ENCODE peak calls at places on chromosomes 1 and 21, in nine cellular contexts. P is upper lobe of right lung, R is psoas muscle, C is BJ, Z is HFF-Myc, J is cardiac fibroblast, V is fibroblast of lung, X is neural crest cell, S is endothelial cell. A is an unnamed sample.

GRCh38 chr1:40980453-40981121 is 1.1 kb downstream of the CTPS1 start:
- DNase-seq in Z (no peak), X (peak), S (no peak), P (peak), V (peak), J (peak), C (no peak), R (no peak), A (peak)

GRCh38 chr1:56017336-56017735 is 562.0 kb downstream of the PLPP3 start:
- DNase-seq in J (peak), R (no peak), V (peak), C (no peak), P (no peak), S (no peak), Z (no peak), X (no peak), A (no peak)

GRCh38 chr1:55276671-55277376 is 61.7 kb upstream of the USP24 start:
- DNase-seq in V (no peak), R (peak), Z (no peak), X (no peak), P (no peak), J (peak), S (no peak), C (no peak), A (no peak)

GRCh38 chr1:85992756-85993155 is 163.8 kb downstream of the COL24A1 start:
- DNase-seq in P (no peak), X (no peak), V (peak), S (no peak), R (no peak), Z (peak), C (peak), J (peak), A (peak)

GRCh38 chr1:230425252-230426061 is 675 bp downstream of the PGBD5 start:
- DNase-seq in Z (no peak), R (no peak), S (peak), V (peak), P (no peak), J (no peak), X (peak), C (no peak), A (no peak)

GRCh38 chr1:43554444-43554992 is 23.8 kb downstream of the PTPRF start:
- DNase-seq in V (peak), R (no peak), J (peak), X (no peak), S (peak), P (no peak), C (no peak), Z (no peak), A (peak)

GRCh38 chr1:218394416-218394815 is 49.3 kb downstream of the TGFB2 start:
- DNase-seq in S (no peak), R (no peak), J (no peak), Z (no peak), V (peak), C (no peak), P (no peak), X (no peak), A (peak)

GRCh38 chr1:925532-926421 is 2.1 kb downstream of the SAMD11 start:
- DNase-seq in R (peak), Z (no peak), S (no peak), X (no peak), V (peak), J (no peak), C (no peak), P (no peak), A (peak)

GRCh38 chr1:8465692-8466091 is 147.8 kb downstream of the SLC45A1 start:
- DNase-seq in P (no peak), V (no peak), Z (no peak), J (no peak), C (no peak), X (no peak), S (no peak), R (no peak), A (no peak)

GRCh38 chr21:18603246-18603645 is 199.7 kb upstream of the TMPRSS15 start:
- DNase-seq in P (no peak), J (no peak), S (no peak), X (no peak), R (no peak), C (no peak), Z (no peak), V (no peak), A (no peak)

GRCh38 chr21:44549525-44550211 is 1.6 kb downstream of the KRTAP10-2 start:
- DNase-seq in C (no peak), Z (no peak), S (no peak), P (peak), X (no peak), R (no peak), V (no peak), J (no peak), A (no peak)

GRCh38 chr1:40014812-40015594 is 25.5 kb upstream of the CAP1 start:
- DNase-seq in Z (peak), S (no peak), P (no peak), X (no peak), V (peak), R (no peak), C (peak), J (peak), A (peak)

GRCh38 chr21:46515109-46515508 is 56.4 kb downstream of the DIP2A start:
- DNase-seq in S (no peak), R (peak), Z (no peak), X (no peak), C (no peak), P (no peak), J (peak), V (peak), A (peak)

GRCh38 chr1:171769754-171770153 is 11.7 kb upstream of the METTL13 start:
- DNase-seq in Z (no peak), S (no peak), J (no peak), C (no peak), V (no peak), R (no peak), X (no peak), P (no peak), A (no peak)

GRCh38 chr1:25944986-25945385 is 38.8 kb upstream of the STMN1 start:
- DNase-seq in S (no peak), V (no peak), J (peak), X (no peak), P (peak), R (no peak), Z (no peak), C (no peak), A (peak)

GRCh38 chr21:43825936-43826622 is 36.7 kb downstream of the RRP1 start:
- DNase-seq in X (no peak), Z (no peak), S (no peak), J (no peak), P (no peak), R (peak), C (no peak), V (peak), A (no peak)

GRCh38 chr1:95850798-95851197 is 616.8 kb downstream of the RWDD3 start:
- DNase-seq in X (no peak), J (no peak), V (no peak), C (no peak), P (no peak), S (no peak), Z (no peak), R (no peak), A (no peak)

GRCh38 chr1:39387452-39387851 is 104.0 kb upstream of the BMP8A start:
- DNase-seq in X (no peak), C (no peak), Z (peak), V (peak), R (no peak), S (no peak), J (peak), P (no peak), A (peak)

GRCh38 chr1:54289061-54289938 is 89.3 kb downstream of the MRPL37 start:
- DNase-seq in C (no peak), V (no peak), S (no peak), P (no peak), R (no peak), Z (no peak), X (no peak), J (no peak), A (no peak)

GRCh38 chr1:37471345-37472231 is 2.8 kb upstream of the ZC3H12A start:
- DNase-seq in C (no peak), S (no peak), V (peak), P (peak), J (peak), Z (no peak), R (peak), X (no peak), A (peak)

DNA sequence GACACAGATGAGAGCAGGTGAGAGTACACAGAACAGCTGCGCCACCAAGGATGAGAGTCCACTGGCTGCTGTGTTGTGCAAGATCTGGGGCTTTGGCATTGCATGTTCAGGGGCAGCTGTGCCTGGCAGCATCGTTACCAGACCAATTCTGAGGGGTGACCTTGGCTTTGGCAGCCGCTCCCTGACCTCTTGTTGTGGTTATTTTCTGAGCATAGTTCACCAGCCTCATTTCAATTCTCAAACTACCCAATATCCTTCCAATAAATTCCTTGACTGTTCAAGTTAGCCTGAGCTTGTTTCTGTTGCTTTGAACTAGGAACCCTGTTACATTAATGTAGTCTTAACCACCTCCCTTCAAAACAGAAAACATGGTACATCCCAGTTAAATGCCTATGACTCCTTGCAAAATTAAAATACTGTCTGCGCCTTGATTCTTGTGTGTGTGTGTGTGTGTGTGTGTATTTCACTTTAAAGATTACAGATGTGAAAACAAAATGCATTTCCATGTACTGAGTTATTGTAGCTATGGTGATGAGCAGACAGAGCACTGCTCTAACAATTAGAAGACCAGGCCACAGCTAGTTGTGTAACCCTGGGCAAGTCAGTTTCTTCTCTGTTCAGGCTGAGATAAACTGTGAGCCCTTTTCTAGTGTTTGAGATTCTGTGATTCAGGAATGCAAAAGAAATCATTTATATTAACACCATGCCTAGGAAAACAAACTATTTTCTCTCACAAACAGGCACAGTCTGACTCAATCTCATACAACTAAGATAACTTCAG is 106.2 kb upstream of the GUCA2B start:
- DNase-seq in X (no peak), S (no peak), C (no peak), P (no peak), R (peak), J (no peak), Z (no peak), V (no peak), A (peak)
- TF ChIP-seq CTCF in X (no peak), S (no peak), C (no peak), P (no peak), R (no peak), J (no peak), Z (no peak), V (no peak), A (no peak)

DNA sequence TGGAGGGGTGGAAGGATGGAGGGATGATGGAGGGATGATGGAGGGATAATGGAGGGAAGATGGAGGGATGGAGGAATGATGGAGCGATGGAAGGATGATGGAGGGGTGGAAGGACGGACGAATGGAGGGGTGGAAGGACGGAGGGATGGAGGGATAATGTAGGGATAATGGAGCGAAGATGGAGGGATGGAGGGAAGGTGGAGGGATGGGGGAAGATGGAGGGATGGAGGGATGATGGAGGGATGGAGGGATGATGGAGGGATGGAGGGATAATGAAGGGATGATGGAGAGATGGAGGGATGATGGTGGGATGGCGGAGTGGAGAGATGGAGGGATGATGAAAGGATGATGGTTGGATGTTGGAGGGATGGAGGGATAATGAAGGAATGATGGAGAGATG is 61.3 kb downstream of the KCNAB2 start:
- DNase-seq in V (no peak), X (no peak), Z (no peak), J (no peak), R (no peak), P (no peak), C (no peak), S (no peak), A (no peak)
- TF ChIP-seq CTCF in V (no peak), X (no peak), Z (no peak), J (no peak), R (no peak), P (no peak), C (no peak), S (no peak), A (no peak)

GRCh38 chr1:30782361-30783243 is 25.0 kb upstream of the LAPTM5 start:
- DNase-seq in C (no peak), J (peak), X (peak), Z (no peak), R (peak), V (no peak), P (peak), S (peak), A (peak)
- TF ChIP-seq CTCF in C (peak), J (peak), X (peak), Z (peak), R (peak), V (peak), P (peak), S (peak), A (peak)

DNA sequence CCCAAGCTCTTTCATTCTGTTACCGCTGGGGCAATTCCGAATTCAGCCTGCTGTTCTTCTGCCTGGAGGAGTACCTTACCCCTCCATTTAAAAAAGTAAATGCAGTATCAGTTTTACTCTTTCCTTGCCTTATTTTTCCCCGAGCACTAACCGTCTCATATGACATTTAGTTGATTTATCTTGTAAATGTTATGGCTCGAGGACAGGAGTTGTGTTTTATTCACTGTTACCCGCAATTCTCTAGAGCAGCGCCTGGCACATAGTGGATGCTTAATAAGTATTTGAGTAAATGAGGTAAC is 425 bp upstream of the TADA1 start:
- DNase-seq in S (no peak), Z (no peak), P (no peak), R (no peak), J (no peak), C (no peak), V (no peak), X (no peak), A (no peak)
- TF ChIP-seq CTCF in S (no peak), Z (no peak), P (peak), R (no peak), J (peak), C (no peak), V (peak), X (peak), A (no peak)

DNA sequence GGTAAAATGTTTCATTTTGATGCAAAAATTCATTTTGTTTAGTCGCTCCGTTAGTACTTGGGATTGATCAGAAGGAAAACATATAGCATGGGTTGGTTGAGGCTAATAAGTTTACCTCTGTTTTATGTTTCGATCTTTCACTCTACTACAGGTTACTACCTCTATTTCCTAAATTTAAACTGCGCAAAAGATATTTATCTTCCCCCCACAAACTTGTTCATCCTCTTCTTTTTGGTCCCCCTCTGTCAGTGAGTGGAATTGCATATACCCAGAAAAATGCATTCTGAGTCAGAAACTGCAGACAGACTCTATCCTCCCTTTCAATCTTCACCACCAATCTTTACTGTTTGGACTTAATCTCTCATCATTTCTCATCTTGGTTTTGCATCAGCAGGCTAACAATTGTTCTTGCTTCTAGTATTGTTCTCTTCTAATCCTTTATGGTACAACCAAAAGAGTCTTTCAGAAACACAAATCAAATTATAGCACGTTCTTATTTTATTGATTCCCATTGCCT is 316.0 kb upstream of the ADGRL4 start:
- DNase-seq in V (peak), X (no peak), Z (no peak), S (no peak), R (no peak), J (peak), P (no peak), C (no peak), A (peak)
- TF ChIP-seq CTCF in V (no peak), X (no peak), Z (peak), S (peak), R (no peak), J (peak), P (no peak), C (no peak), A (no peak)

GRCh38 chr1:194730304-194730703 is 1543.9 kb upstream of the B3GALT2 start:
- DNase-seq in Z (no peak), P (no peak), R (no peak), C (no peak), V (no peak), S (no peak), X (no peak), J (no peak), A (no peak)

DNA sequence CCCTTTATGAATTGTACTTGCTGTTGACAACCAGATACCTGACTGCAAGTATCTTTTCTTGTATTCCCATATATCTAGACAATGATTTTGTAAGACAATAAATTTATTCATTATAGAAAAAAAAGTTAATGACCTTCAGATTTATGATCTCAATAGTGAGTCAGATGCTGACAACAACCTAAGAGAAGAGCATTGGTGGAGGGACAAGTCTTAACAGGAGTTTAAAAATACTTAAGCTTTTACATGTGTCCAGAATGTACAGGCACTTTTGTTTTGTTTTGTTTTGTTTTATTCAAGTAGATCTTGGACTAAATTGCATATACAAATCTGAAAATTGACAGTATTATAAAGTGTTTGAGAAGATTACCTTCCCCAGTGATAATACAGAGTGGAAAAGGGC is 1544.6 kb upstream of the B3GALT2 start:
- DNase-seq in Z (no peak), P (no peak), C (no peak), R (no peak), J (no peak), S (no peak), X (no peak), V (no peak), A (no peak)
- TF ChIP-seq CTCF in Z (no peak), P (no peak), C (no peak), R (no peak), J (no peak), S (no peak), X (no peak), V (no peak), A (no peak)

GRCh38 chr1:245614986-245615385 is 460.2 kb downstream of the KIF26B start:
- DNase-seq in P (no peak), C (no peak), S (no peak), Z (no peak), J (no peak), V (no peak), X (no peak), R (no peak), A (peak)
- TF ChIP-seq CTCF in P (no peak), C (no peak), S (no peak), Z (no peak), J (no peak), V (no peak), X (no peak), R (no peak), A (no peak)

A was measured in fibroblast of the aortic adventitia.